ENCODE peak calls at places on chromosomes 16 and 17, in four cellular contexts. K is GF-D8, Z is retinal pigment epithelial cell, I is Kasumi-1. B is an unnamed sample.

GRCh38 chr16:67412294-67412693 is 4.0 kb downstream of the ZDHHC1 start:
- DNase-seq in K (no peak), Z (no peak), I (no peak), B (no peak)

GRCh38 chr16:55155815-55156214 is 168.2 kb upstream of the IRX6 start:
- DNase-seq in K (no peak), Z (no peak), I (no peak), B (no peak)

GRCh38 chr16:85306071-85306792 is 194.0 kb upstream of the CIBAR2 start:
- DNase-seq in K (peak; percentile 90), Z (peak; percentile 94), I (peak; percentile 82), B (peak; percentile 83)

GRCh38 chr17:59754547-59754946 is 47.1 kb downstream of the VMP1 start:
- DNase-seq in K (no peak), Z (peak; percentile 81), I (no peak), B (no peak)

GRCh38 chr17:59356543-59357218 is 25.2 kb downstream of the YPEL2 start:
- DNase-seq in K (no peak), Z (no peak), I (no peak), B (no peak)

GRCh38 chr17:77510133-77510796 is 369.5 kb downstream of the SEC14L1 start:
- DNase-seq in K (no peak), Z (no peak), I (no peak), B (no peak)

GRCh38 chr17:77502626-77503292 is 362.0 kb downstream of the SEC14L1 start:
- DNase-seq in K (no peak), Z (no peak), I (no peak), B (no peak)

GRCh38 chr17:78300962-78301820 is 58.7 kb downstream of the SOCS3 start:
- DNase-seq in K (no peak), Z (no peak), I (no peak), B (peak; percentile 27)

GRCh38 chr16:87700406-87701065 is 65.2 kb downstream of the KLHDC4 start:
- DNase-seq in K (no peak), Z (no peak), I (no peak), B (no peak)

GRCh38 chr16:61148930-61149329 is 887.3 kb downstream of the CDH8 start:
- DNase-seq in K (no peak), Z (no peak), I (peak; percentile 27), B (no peak)

GRCh38 chr17:47785538-47786123 is 36.0 kb downstream of the OSBPL7 start:
- DNase-seq in K (no peak), Z (no peak), I (peak; percentile 62), B (peak; percentile 12)

GRCh38 chr17:68456529-68457167 is 648 bp downstream of the WIPI1 start:
- DNase-seq in K (peak; percentile 9), Z (peak; percentile 74), I (no peak), B (no peak)

GRCh38 chr17:7380321-7380720 is 568 bp upstream of the TNK1 start:
- DNase-seq in K (no peak), Z (peak; percentile 63), I (no peak), B (no peak)

GRCh38 chr16:50684823-50685455 is 3.8 kb upstream of the SNX20 start:
- DNase-seq in K (no peak), Z (no peak), I (no peak), B (peak; percentile 57)

GRCh38 chr17:41544497-41544896 is 16.4 kb upstream of the KRT19 start:
- DNase-seq in K (no peak), Z (no peak), I (no peak), B (no peak)

GRCh38 chr16:22222006-22222405 is 15.9 kb downstream of the EEF2K start:
- DNase-seq in K (no peak), Z (no peak), I (no peak), B (no peak)

GRCh38 chr16:3129137-3130131 is 5.4 kb upstream of the ZNF213 start:
- DNase-seq in K (peak; percentile 58), Z (peak; percentile 46), I (peak; percentile 78), B (peak; percentile 86)

GRCh38 chr16:50517450-50518252 is 30.5 kb upstream of the NKD1 start:
- DNase-seq in K (no peak), Z (no peak), I (no peak), B (no peak)

GRCh38 chr17:74002241-74002640 is 201.2 kb upstream of the RPL38 start:
- DNase-seq in K (no peak), Z (no peak), I (no peak), B (no peak)

GRCh38 chr16:68995011-68995504 is 110.4 kb upstream of the HAS3 start:
- DNase-seq in K (no peak), Z (no peak), I (no peak), B (no peak)

GRCh38 chr17:73586921-73587680 is 57.1 kb downstream of the SDK2 start:
- DNase-seq in K (no peak), Z (no peak), I (no peak), B (no peak)

GRCh38 chr17:4513113-4514032 is 14.7 kb downstream of the SPNS2 start:
- DNase-seq in K (no peak), Z (no peak), I (no peak), B (no peak)

GRCh38 chr17:40460585-40460975 is 17.3 kb downstream of the IGFBP4 start:
- DNase-seq in K (no peak), Z (no peak), I (no peak), B (no peak)

GRCh38 chr17:6496636-6497441 is 52.6 kb downstream of the PIMREG start:
- DNase-seq in K (no peak), Z (no peak), I (no peak), B (no peak)

GRCh38 chr16:3876160-3876559 is 4.4 kb downstream of the CREBBP start:
- DNase-seq in K (no peak), Z (no peak), I (no peak), B (no peak)

GRCh38 chr17:75814900-75815373 is 29.3 kb downstream of the UNC13D start:
- DNase-seq in K (no peak), Z (no peak), I (no peak), B (no peak)

GRCh38 chr17:20242271-20242670 is 225.1 kb downstream of the LGALS9B start:
- DNase-seq in K (no peak), Z (no peak), I (no peak), B (no peak)

GRCh38 chr17:77691216-77692085 is 267.1 kb upstream of the TNRC6C start:
- DNase-seq in K (no peak), Z (no peak), I (no peak), B (no peak)

GRCh38 chr17:76145231-76146052 is 4.4 kb upstream of the FOXJ1 start:
- DNase-seq in K (no peak), Z (no peak), I (peak; percentile 61), B (no peak)

GRCh38 chr16:2527784-2528100 is 3.5 kb downstream of the CEMP1 start:
- DNase-seq in K (no peak), Z (no peak), I (no peak), B (no peak)

B was measured in AML-193.